ENCODE peak calls at places on chromosome X, in four cellular contexts. Q is Peyer's patch, Y is IMR-90, W is body of pancreas. S is an unnamed sample.

GRCh38 chrX:22662776-22663175 is 337.0 kb upstream of the DDX53 start:
- DNase-seq in Q (no peak), W (no peak), Y (no peak), S (no peak)

GRCh38 chrX:45621356-45622041 is 420.8 kb upstream of the DIPK2B start:
- DNase-seq in W (no peak), Q (no peak), Y (peak), S (no peak)

GRCh38 chrX:10110316-10110932 is 46.4 kb upstream of the CLCN4 start:
- DNase-seq in Y (no peak), Q (no peak), W (no peak), S (no peak)

GRCh38 chrX:27555514-27555913 is 34.6 kb upstream of the DCAF8L2 start:
- DNase-seq in W (no peak), Q (no peak), Y (peak), S (no peak)

GRCh38 chrX:43655151-43655676 is 885 bp upstream of the MAOA start:
- DNase-seq in W (peak), Q (peak), Y (peak), S (peak)

GRCh38 chrX:76183289-76184057 is 10.6 kb downstream of the PBDC1 start:
- DNase-seq in Y (peak), Q (no peak), W (no peak), S (no peak)

GRCh38 chrX:78024349-78025108 is 55.1 kb upstream of the PGAM4 start:
- DNase-seq in Y (peak), W (peak), Q (no peak), S (no peak)

GRCh38 chrX:119686087-119686639 is 6.8 kb downstream of the SEPTIN6 start:
- DNase-seq in W (no peak), Y (no peak), Q (peak), S (no peak)

GRCh38 chrX:68827848-68828562 is 816 bp upstream of the EFNB1 start:
- DNase-seq in Y (peak), W (peak), Q (peak), S (peak)

GRCh38 chrX:105822138-105823091 is at the start of gene NRK:
- DNase-seq in W (no peak), Q (no peak), Y (no peak), S (no peak)

GRCh38 chrX:29376584-29376983 is 789.3 kb downstream of the IL1RAPL1 start:
- DNase-seq in Q (no peak), W (no peak), Y (no peak), S (no peak)

GRCh38 chrX:87518504-87518903 is 902 bp downstream of the KLHL4 start:
- DNase-seq in Q (no peak), W (no peak), Y (peak), S (no peak)

GRCh38 chrX:10282490-10282889 is 125.7 kb downstream of the CLCN4 start:
- DNase-seq in Q (no peak), Y (no peak), W (no peak), S (no peak)

GRCh38 chrX:70494441-70494840 is 49.8 kb downstream of the DLG3 start:
- DNase-seq in W (no peak), Y (peak), Q (no peak), S (no peak)

GRCh38 chrX:153669174-153669890 is 4.3 kb downstream of the PNCK start:
- DNase-seq in Q (peak), Y (no peak), W (no peak), S (peak)

GRCh38 chrX:25016361-25016671 is 551 bp upstream of the ARX start:
- DNase-seq in Q (no peak), W (no peak), Y (no peak), S (no peak)

GRCh38 chrX:34656467-34656841 is 631 bp downstream of the TMEM47 start:
- DNase-seq in W (no peak), Y (no peak), Q (no peak), S (peak)

GRCh38 chrX:97844943-97845342 is 961.2 kb downstream of the RPA4 start:
- DNase-seq in Q (no peak), W (no peak), Y (no peak), S (no peak)

GRCh38 chrX:2691543-2692220 is 587 bp downstream of the CD99 start:
- DNase-seq in W (peak), Y (peak), Q (peak), S (peak)

GRCh38 chrX:154378059-154378798 is 866 bp upstream of the EMD start:
- DNase-seq in W (peak), Q (no peak), Y (peak), S (peak)

GRCh38 chrX:38305971-38306370 is 21.3 kb downstream of the RPGR start:
- DNase-seq in Y (no peak), W (no peak), Q (no peak), S (no peak)

GRCh38 chrX:40245411-40246140 is 147.8 kb upstream of the BCOR start:
- DNase-seq in Q (no peak), W (no peak), Y (no peak), S (no peak)

GRCh38 chrX:23666282-23666681 is 1.0 kb upstream of the PRDX4 start:
- DNase-seq in Q (no peak), Y (no peak), W (no peak), S (no peak)

GRCh38 chrX:23662853-23663252 is 4.4 kb upstream of the PRDX4 start:
- DNase-seq in W (no peak), Q (no peak), Y (peak), S (no peak)

GRCh38 chrX:23662187-23662586 is 5.1 kb upstream of the PRDX4 start:
- DNase-seq in Y (no peak), W (no peak), Q (no peak), S (no peak)

GRCh38 chrX:23668335-23668734 is 1.0 kb downstream of the PRDX4 start:
- DNase-seq in Q (no peak), W (no peak), Y (no peak), S (no peak)

DNA sequence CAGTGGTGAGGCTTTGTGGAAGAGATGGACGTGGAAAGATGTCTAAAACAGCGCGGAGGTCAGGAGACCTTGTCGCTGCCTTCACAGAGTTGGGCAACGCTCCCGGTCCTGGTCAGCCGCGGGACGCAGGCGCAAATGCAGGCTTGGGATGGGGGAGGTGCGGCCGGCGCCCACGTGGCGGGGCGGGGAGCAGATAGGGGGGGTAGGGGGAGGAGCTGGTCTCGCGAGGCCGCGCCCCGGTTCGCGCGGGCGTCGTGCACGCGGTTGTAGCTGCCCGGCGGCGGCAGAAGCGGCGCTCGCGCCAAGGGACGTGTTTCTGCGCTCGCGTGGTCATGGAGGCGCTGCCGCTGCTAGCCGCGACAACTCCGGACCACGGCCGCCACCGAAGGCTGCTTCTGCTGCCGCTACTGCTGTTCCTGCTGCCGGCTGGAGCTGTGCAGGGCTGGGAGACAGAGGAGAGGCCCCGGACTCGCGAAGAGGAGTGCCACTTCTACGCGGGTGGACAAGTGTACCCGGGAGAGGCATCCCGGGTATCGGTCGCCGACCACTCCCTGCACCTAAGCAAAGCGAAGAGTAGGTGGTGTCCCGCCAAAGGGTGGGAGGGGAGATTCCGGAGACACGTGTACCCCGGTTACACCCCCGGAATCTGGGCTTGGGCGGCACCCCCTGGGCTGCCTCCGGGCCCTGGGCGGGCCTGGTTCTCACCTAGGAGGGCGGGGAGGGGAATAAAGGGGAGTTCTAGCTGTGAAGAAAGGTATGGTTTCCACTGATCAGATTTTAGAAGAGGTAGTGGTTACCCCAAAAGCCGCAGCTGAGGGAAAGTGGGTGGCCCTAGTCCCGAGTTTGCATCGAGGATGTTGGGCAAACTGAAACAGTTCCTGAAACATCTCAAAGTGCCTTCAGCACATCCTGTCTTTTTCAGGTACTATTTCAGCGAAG is at the start of gene PRDX4:
- DNase-seq in Y (peak), Q (peak), W (peak), S (peak)
- TF ChIP-seq POLR2A in Y (peak), Q (peak), W (peak), S (no peak)

GRCh38 chrX:136759968-136760367 is 20.8 kb downstream of the ARHGEF6 start:
- DNase-seq in Q (no peak), W (peak), Y (no peak), S (no peak)

GRCh38 chrX:136764206-136764605 is 16.5 kb downstream of the ARHGEF6 start:
- DNase-seq in Q (no peak), Y (no peak), W (no peak), S (no peak)

GRCh38 chrX:136762820-136763452 is 17.8 kb downstream of the ARHGEF6 start:
- DNase-seq in Y (no peak), W (no peak), Q (no peak), S (no peak)

GRCh38 chrX:136765957-136766356 is 14.8 kb downstream of the ARHGEF6 start:
- DNase-seq in Y (no peak), Q (no peak), W (no peak), S (no peak)

GRCh38 chrX:136761410-136761809 is 19.3 kb downstream of the ARHGEF6 start:
- DNase-seq in W (no peak), Q (no peak), Y (no peak), S (no peak)
- H3K4me3 ChIP-seq in W (no peak), Q (no peak), Y (no peak), S (no peak)

GRCh38 chrX:136496768-136497555 is 430 bp upstream of the HTATSF1 start:
- DNase-seq in W (peak), Y (peak), Q (peak), S (peak)
- TF ChIP-seq POLR2A in W (peak), Y (peak), Q (no peak), S (no peak)

DNA sequence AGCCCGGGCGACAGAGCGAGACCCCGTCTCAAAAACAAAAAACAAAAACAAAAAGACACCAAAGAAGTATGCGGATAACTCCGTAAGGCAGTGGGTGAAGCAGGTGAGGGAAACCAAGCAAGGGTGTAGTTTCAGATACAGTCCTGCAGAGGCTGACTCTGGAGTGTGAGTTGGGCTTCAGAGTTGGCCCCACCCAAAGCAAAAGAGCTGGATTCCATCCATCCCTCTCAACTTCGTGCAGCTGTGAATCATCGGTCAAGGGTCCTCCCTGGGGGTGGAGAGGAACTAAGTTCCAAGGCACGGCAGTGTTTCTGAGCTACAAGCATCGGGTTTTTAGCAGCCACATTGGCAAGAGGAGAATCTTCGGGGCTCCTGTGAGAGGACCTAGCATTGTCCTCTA is 43.9 kb upstream of the FAM9A start:
- DNase-seq in Q (no peak), Y (peak), W (peak), S (no peak)
- H3K4me3 ChIP-seq in Q (no peak), Y (no peak), W (no peak), S (no peak)